ENCODE peak calls at places on chromosome 12, in ten cellular contexts. Y, M, J, B, T, G, E, H, I and W are unnamed samples. For H3K4me1, the result is how much of the 10 kb centered on the place peaks cover.

GRCh38 chr12:120688527-120689071 is 1.6 kb downstream of the MLEC start:
- DNase-seq in Y (peak), M (no peak), J (no peak), B (no peak), T (no peak), G (no peak), E (no peak), H (no peak), I (peak), W (peak)

GRCh38 chr12:57739387-57739786 is 845 bp upstream of the AGAP2 start:
- DNase-seq in Y (no peak), M (no peak), J (no peak), B (no peak), T (no peak), G (no peak), E (no peak), H (no peak), I (no peak), W (no peak)

GRCh38 chr12:124548854-124549378 is 18.5 kb downstream of the NCOR2 start:
- DNase-seq in Y (peak), M (peak), J (no peak), B (no peak), T (peak), G (peak), E (no peak), H (no peak), I (peak), W (peak)

GRCh38 chr12:77058740-77059139 is 6.6 kb downstream of the E2F7 start:
- DNase-seq in Y (peak), M (no peak), J (no peak), B (no peak), T (no peak), G (no peak), E (no peak), H (peak), I (no peak), W (peak)

GRCh38 chr12:120972870-120973543 is 5.3 kb upstream of the HNF1A start:
- DNase-seq in Y (no peak), M (no peak), J (peak), B (peak), T (no peak), G (no peak), E (peak), H (no peak), I (no peak), W (no peak)

GRCh38 chr12:54300732-54301427 is at the start of gene NFE2:
- DNase-seq in Y (peak), M (peak), J (peak), B (peak), T (peak), G (peak), E (peak), H (peak), I (peak), W (no peak)

GRCh38 chr12:23628836-23629235 is 320.6 kb downstream of the SOX5 start:
- DNase-seq in Y (no peak), M (no peak), J (no peak), B (no peak), T (no peak), G (no peak), E (peak), H (no peak), I (no peak), W (no peak)

GRCh38 chr12:80810874-80811273 is 94.2 kb downstream of the MYF5 start:
- DNase-seq in Y (no peak), M (no peak), J (no peak), B (no peak), T (no peak), G (no peak), E (no peak), H (no peak), I (no peak), W (no peak)

GRCh38 chr12:78118036-78118435 is 287.3 kb downstream of the NAV3 start:
- DNase-seq in Y (no peak), M (no peak), J (no peak), B (no peak), T (no peak), G (no peak), E (peak), H (no peak), I (no peak), W (no peak)

GRCh38 chr12:19186722-19187661 is 57.5 kb downstream of the PLEKHA5 start:
- DNase-seq in Y (peak), M (no peak), J (peak), B (no peak), T (no peak), G (no peak), E (peak), H (peak), I (no peak), W (peak)

GRCh38 chr12:55830601-55831406 is 1.4 kb upstream of the DNAJC14 start:
- DNase-seq in Y (peak), M (peak), J (peak), B (peak), T (peak), G (peak), E (peak), H (no peak), I (peak), W (no peak)

GRCh38 chr12:88418856-88419497 is 161.3 kb downstream of the KITLG start:
- DNase-seq in Y (peak), M (no peak), J (no peak), B (no peak), T (no peak), G (no peak), E (no peak), H (no peak), I (no peak), W (no peak)

GRCh38 chr12:128467882-128468281 is 200.9 kb downstream of the TMEM132C start:
- DNase-seq in Y (no peak), M (no peak), J (no peak), B (no peak), T (no peak), G (no peak), E (no peak), H (no peak), I (no peak), W (no peak)

GRCh38 chr12:31572900-31573299 is 18.0 kb downstream of the DENND5B start:
- DNase-seq in Y (no peak), M (no peak), J (no peak), B (no peak), T (no peak), G (no peak), E (no peak), H (no peak), I (no peak), W (no peak)

GRCh38 chr12:55715833-55716581 is at the start of gene BLOC1S1:
- DNase-seq in Y (peak), M (peak), J (peak), B (peak), T (peak), G (peak), E (peak), H (peak), I (peak), W (peak)

GRCh38 chr12:101982307-101982706 is 79.5 kb downstream of the WASHC3 start:
- DNase-seq in Y (no peak), M (no peak), J (no peak), B (no peak), T (no peak), G (no peak), E (no peak), H (no peak), I (no peak), W (no peak)

GRCh38 chr12:71685312-71685906 is 473 bp upstream of the TMEM19 start:
- DNase-seq in Y (no peak), M (no peak), J (no peak), B (no peak), T (no peak), G (no peak), E (no peak), H (no peak), I (no peak), W (no peak)

GRCh38 chr12:127389923-127390322 is 877.0 kb upstream of the TMEM132C start:
- DNase-seq in Y (peak), M (no peak), J (peak), B (no peak), T (no peak), G (no peak), E (peak), H (peak), I (peak), W (peak)

GRCh38 chr12:30573145-30573544 is 122.5 kb downstream of the IPO8 start:
- DNase-seq in Y (no peak), M (no peak), J (no peak), B (no peak), T (no peak), G (no peak), E (no peak), H (no peak), I (no peak), W (no peak)

GRCh38 chr12:22526836-22527235 is 17.5 kb downstream of the C2CD5 start:
- DNase-seq in Y (no peak), M (no peak), J (no peak), B (no peak), T (no peak), G (no peak), E (no peak), H (no peak), I (no peak), W (no peak)

GRCh38 chr12:59972941-59973340 is 377.1 kb downstream of the SLC16A7 start:
- DNase-seq in Y (peak), M (no peak), J (no peak), B (no peak), T (no peak), G (no peak), E (no peak), H (peak), I (no peak), W (peak)

GRCh38 chr12:2283910-2284309 is 231.1 kb downstream of the CACNA1C start:
- DNase-seq in Y (peak), M (peak), J (no peak), B (no peak), T (peak), G (no peak), E (no peak), H (no peak), I (peak), W (no peak)

GRCh38 chr12:49389092-49389703 is 21.9 kb downstream of the SPATS2 start:
- DNase-seq in Y (no peak), M (peak), J (peak), B (no peak), T (peak), G (peak), E (peak), H (no peak), I (peak), W (no peak)

GRCh38 chr12:5537771-5538170 is 105.9 kb downstream of the NTF3 start:
- DNase-seq in Y (no peak), M (no peak), J (no peak), B (no peak), T (no peak), G (no peak), E (no peak), H (no peak), I (no peak), W (no peak)

GRCh38 chr12:89166525-89166934 is 185.8 kb downstream of the DUSP6 start:
- DNase-seq in Y (peak), M (no peak), J (no peak), B (no peak), T (no peak), G (no peak), E (no peak), H (peak), I (no peak), W (no peak)

GRCh38 chr12:107317751-107318553 is 224.6 kb upstream of the CRY1 start:
- DNase-seq in Y (peak), M (peak), J (peak), B (peak), T (peak), G (peak), E (peak), H (peak), I (peak), W (peak)

GRCh38 chr12:11657511-11657910 is 8.0 kb downstream of the ETV6 start:
- DNase-seq in Y (no peak), M (no peak), J (no peak), B (no peak), T (no peak), G (no peak), E (no peak), H (no peak), I (no peak), W (no peak)

GRCh38 chr12:47903927-47904646 is 707 bp downstream of the VDR start:
- DNase-seq in Y (peak), M (peak), J (no peak), B (peak), T (peak), G (peak), E (peak), H (peak), I (peak), W (peak)

GRCh38 chr12:3257411-3257810 is 180.2 kb downstream of the TSPAN9 start:
- DNase-seq in Y (no peak), M (no peak), J (no peak), B (no peak), T (no peak), G (no peak), E (no peak), H (no peak), I (no peak), W (no peak)

GRCh38 chr12:93833946-93834345 is 156.8 kb downstream of the CRADD start:
- DNase-seq in Y (no peak), M (no peak), J (no peak), B (no peak), T (no peak), G (no peak), E (no peak), H (no peak), I (no peak), W (no peak)

GRCh38 chr12:131865196-131865875 is 29.1 kb upstream of the ULK1 start:
- DNase-seq in Y (no peak), M (no peak), J (no peak), B (no peak), T (peak), G (no peak), E (no peak), H (peak), I (no peak), W (peak)

GRCh38 chr12:89821901-89822300 is 113.3 kb upstream of the ATP2B1 start:
- DNase-seq in Y (no peak), M (no peak), J (no peak), B (no peak), T (no peak), G (no peak), E (peak), H (peak), I (no peak), W (peak)

GRCh38 chr12:104846056-104846762 is 111.9 kb downstream of the SLC41A2 start:
- DNase-seq in Y (no peak), M (no peak), J (no peak), B (no peak), T (no peak), G (no peak), E (no peak), H (no peak), I (no peak), W (no peak)

GRCh38 chr12:106945261-106945851 is 10.4 kb upstream of the TMEM263 start:
- DNase-seq in Y (no peak), M (no peak), J (no peak), B (no peak), T (no peak), G (no peak), E (peak), H (no peak), I (no peak), W (no peak)

DNA sequence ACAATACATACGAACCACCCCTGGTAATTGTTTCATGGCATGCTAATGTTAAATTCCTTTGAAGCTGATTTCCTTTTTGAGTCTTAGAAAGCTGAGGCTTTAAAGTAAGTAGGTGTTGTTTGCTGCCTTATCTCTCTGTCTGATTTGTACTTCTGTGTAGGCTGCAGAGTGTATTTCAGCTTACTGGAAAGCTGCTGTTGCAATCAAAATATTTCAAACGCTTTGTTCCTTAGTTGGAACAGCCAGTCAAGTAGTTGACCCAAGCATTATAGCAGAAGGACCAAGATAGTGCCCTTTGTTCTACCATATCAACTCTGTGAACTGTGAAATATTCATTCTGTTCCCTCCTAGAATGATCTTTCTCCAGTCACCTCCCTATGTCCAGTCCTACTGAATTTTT is 3.1 kb downstream of the PKP2 start:
- DNase-seq in Y (no peak), M (no peak), J (no peak), B (no peak), T (no peak), G (no peak), E (peak), H (no peak), I (no peak), W (no peak)
- H3K4me1 ChIP-seq in Y (under half), M (under half), J (under half), B (under half), T (under half), G (under half), E (under half), H (half or more), I (under half), W (under half)

GRCh38 chr12:70260610-70261009 is 17.4 kb downstream of the CNOT2 start:
- DNase-seq in Y (no peak), M (no peak), J (no peak), B (no peak), T (no peak), G (no peak), E (no peak), H (no peak), I (no peak), W (no peak)
- H3K4me1 ChIP-seq in Y (under half), M (under half), J (under half), B (under half), T (under half), G (under half), E (under half), H (under half), I (under half), W (under half)

DNA sequence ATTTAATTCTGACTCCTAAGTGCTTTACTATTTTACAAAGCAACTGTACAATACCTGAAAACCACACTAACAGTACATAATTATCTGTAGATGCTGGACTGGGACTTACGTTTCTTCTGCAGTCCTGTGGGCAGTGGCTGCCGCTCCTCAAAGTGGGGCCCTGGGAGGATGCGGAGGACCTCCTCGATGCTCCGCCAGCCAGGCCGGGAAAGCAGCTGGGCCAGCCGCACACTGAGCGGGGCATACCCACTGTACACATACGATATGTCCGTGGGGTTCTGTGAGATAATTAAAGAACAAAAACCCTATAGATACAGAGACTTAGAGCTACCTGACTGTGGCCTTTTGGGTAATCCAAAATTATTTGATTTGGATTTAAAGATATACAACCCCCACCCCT is 6.8 kb upstream of the DIABLO start:
- DNase-seq in Y (no peak), M (no peak), J (no peak), B (no peak), T (no peak), G (no peak), E (no peak), H (no peak), I (no peak), W (no peak)
- H3K4me1 ChIP-seq in Y (under half), M (under half), J (under half), B (under half), T (under half), G (under half), E (under half), H (under half), I (under half), W (under half)

GRCh38 chr12:75480469-75480949 is at the start of gene GLIPR1:
- DNase-seq in Y (peak), M (peak), J (no peak), B (peak), T (peak), G (peak), E (no peak), H (peak), I (peak), W (peak)
- H3K4me1 ChIP-seq in Y (under half), M (under half), J (under half), B (under half), T (under half), G (under half), E (under half), H (under half), I (under half), W (under half)

GRCh38 chr12:94990222-94990621 is 13.3 kb downstream of the NDUFA12 start:
- DNase-seq in Y (no peak), M (no peak), J (no peak), B (no peak), T (no peak), G (no peak), E (no peak), H (no peak), I (no peak), W (no peak)
- H3K4me1 ChIP-seq in Y (under half), M (under half), J (under half), B (under half), T (under half), G (under half), E (under half), H (under half), I (under half), W (under half)

DNA sequence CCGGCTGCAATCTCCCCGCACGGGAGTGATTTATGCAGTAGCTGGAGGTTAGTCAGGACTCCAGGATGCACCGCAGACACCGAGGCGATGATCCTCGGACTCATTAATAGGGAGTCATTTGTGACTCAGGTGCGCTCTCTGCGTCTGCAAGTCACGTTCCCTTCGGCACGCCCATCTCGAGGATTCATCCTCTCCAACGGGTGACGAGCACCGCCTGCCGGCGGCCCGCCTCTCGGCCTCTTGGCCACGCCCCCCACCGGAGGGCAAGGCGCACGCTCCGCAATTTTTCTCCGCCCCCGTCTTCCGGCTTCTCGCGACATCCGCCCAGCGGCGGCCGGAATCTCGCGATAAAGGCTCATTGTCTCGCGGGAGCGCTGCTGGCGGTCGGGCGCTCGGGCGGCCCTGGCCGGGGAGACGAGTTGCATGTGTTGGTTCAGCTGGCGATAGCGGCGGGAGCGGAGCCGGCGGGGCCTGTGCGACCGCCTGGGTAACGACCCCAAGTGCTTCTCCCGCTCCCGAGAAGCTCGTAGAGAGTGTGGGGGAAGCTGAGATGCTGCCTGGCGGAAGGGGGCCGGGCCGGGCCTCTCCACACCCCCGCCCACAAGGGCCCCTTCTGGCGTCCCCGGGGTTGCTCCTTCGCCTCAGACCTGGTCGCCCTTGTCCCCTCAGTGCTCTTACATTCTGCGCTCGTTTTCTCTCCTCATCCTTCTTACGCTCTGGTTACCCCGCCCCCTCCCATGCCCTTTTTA is at the start of gene DENR:
- DNase-seq in Y (peak), M (peak), J (peak), B (peak), T (peak), G (peak), E (peak), H (peak), I (peak), W (peak)
- H3K4me1 ChIP-seq in Y (under half), M (under half), J (under half), B (under half), T (under half), G (under half), E (under half), H (under half), I (under half), W (under half)

GRCh38 chr12:45305904-45306303 is 90.0 kb downstream of the ANO6 start:
- DNase-seq in Y (peak), M (no peak), J (no peak), B (no peak), T (no peak), G (no peak), E (no peak), H (no peak), I (no peak), W (no peak)

GRCh38 chr12:45299132-45299692 is 83.3 kb downstream of the ANO6 start:
- DNase-seq in Y (peak), M (no peak), J (no peak), B (no peak), T (no peak), G (no peak), E (no peak), H (peak), I (no peak), W (peak)

GRCh38 chr12:45303955-45304354 is 88.1 kb downstream of the ANO6 start:
- DNase-seq in Y (no peak), M (no peak), J (no peak), B (no peak), T (no peak), G (no peak), E (no peak), H (no peak), I (no peak), W (no peak)

GRCh38 chr12:45304514-45305178 is 88.8 kb downstream of the ANO6 start:
- DNase-seq in Y (no peak), M (no peak), J (no peak), B (no peak), T (no peak), G (no peak), E (no peak), H (no peak), I (no peak), W (no peak)

GRCh38 chr12:45302621-45303020 is 86.7 kb downstream of the ANO6 start:
- DNase-seq in Y (peak), M (no peak), J (no peak), B (no peak), T (no peak), G (no peak), E (no peak), H (no peak), I (no peak), W (no peak)
- H3K4me1 ChIP-seq in Y (under half), M (under half), J (under half), B (under half), T (under half), G (half or more), E (under half), H (under half), I (under half), W (under half)

GRCh38 chr12:108784270-108784669 is 53.0 kb upstream of the CORO1C start:
- DNase-seq in Y (no peak), M (no peak), J (no peak), B (no peak), T (no peak), G (no peak), E (peak), H (no peak), I (no peak), W (no peak)
- H3K4me1 ChIP-seq in Y (under half), M (under half), J (under half), B (under half), T (under half), G (under half), E (under half), H (under half), I (under half), W (under half)

GRCh38 chr12:109462868-109463692 is 14.0 kb downstream of the KCTD10 start:
- DNase-seq in Y (peak), M (peak), J (no peak), B (peak), T (peak), G (peak), E (peak), H (peak), I (peak), W (peak)
- H3K4me1 ChIP-seq in Y (half or more), M (half or more), J (half or more), B (under half), T (half or more), G (half or more), E (half or more), H (under half), I (half or more), W (under half)